ENCODE peak calls at places on chromosomes 2 and 18, in six cellular contexts. F is skeletal muscle cell; T is keratinocyte; I is CD4-positive, CD25-positive, alpha-beta regulatory T cell; Q is lower leg skin; U is aorta. G is an unnamed sample.

GRCh38 chr2:25453199-25453903 is 111.6 kb upstream of the DNMT3A start:
- DNase-seq in F (no peak), T (no peak), I (peak), Q (no peak), U (no peak), G (no peak)

GRCh38 chr2:70715161-70715985 is 52.6 kb downstream of the ADD2 start:
- DNase-seq in F (no peak), T (no peak), I (no peak), Q (no peak), U (no peak), G (no peak)

GRCh38 chr18:10025756-10026290 is 112.0 kb downstream of the VAPA start:
- DNase-seq in F (no peak), T (no peak), I (no peak), Q (no peak), U (peak), G (no peak)

GRCh38 chr18:2881490-2882195 is 34.8 kb downstream of the EMILIN2 start:
- DNase-seq in F (peak), T (no peak), I (peak), Q (peak), U (peak), G (no peak)

GRCh38 chr18:62655520-62656219 is 59.7 kb upstream of the PHLPP1 start:
- DNase-seq in F (no peak), T (no peak), I (no peak), Q (no peak), U (no peak), G (no peak)

GRCh38 chr2:19580830-19581229 is 222.4 kb upstream of the OSR1 start:
- DNase-seq in F (peak), T (no peak), I (no peak), Q (no peak), U (no peak), G (no peak)

GRCh38 chr2:56285224-56285623 is 101.4 kb downstream of the CCDC85A start:
- DNase-seq in F (no peak), T (no peak), I (no peak), Q (no peak), U (no peak), G (no peak)

GRCh38 chr2:42216712-42217111 is 47.6 kb downstream of the EML4 start:
- DNase-seq in F (peak), T (no peak), I (no peak), Q (no peak), U (no peak), G (no peak)

GRCh38 chr2:166128156-166128505 is 311 bp upstream of the SCN1A start:
- DNase-seq in F (no peak), T (no peak), I (no peak), Q (no peak), U (no peak), G (no peak)

GRCh38 chr2:200454839-200455801 is 54.7 kb downstream of the KCTD18 start:
- DNase-seq in F (no peak), T (no peak), I (peak), Q (no peak), U (no peak), G (no peak)

GRCh38 chr2:12151716-12152115 is 405.3 kb downstream of the LPIN1 start:
- DNase-seq in F (no peak), T (no peak), I (no peak), Q (no peak), U (no peak), G (no peak)

GRCh38 chr2:85243101-85244072 is 84.4 kb downstream of the TGOLN2 start:
- DNase-seq in F (no peak), T (no peak), I (peak), Q (no peak), U (peak), G (peak)

GRCh38 chr18:42574871-42575270 is 540.6 kb downstream of the RIT2 start:
- DNase-seq in F (no peak), T (no peak), I (no peak), Q (no peak), U (no peak), G (no peak)

GRCh38 chr2:113754989-113755689 is 1.3 kb downstream of the SLC35F5 start:
- DNase-seq in F (no peak), T (no peak), I (no peak), Q (no peak), U (no peak), G (no peak)

GRCh38 chr2:7377861-7378569 is 460.8 kb downstream of the RNF144A start:
- DNase-seq in F (no peak), T (no peak), I (no peak), Q (no peak), U (no peak), G (no peak)

GRCh38 chr2:96694279-96694678 is 45.6 kb downstream of the LMAN2L start:
- DNase-seq in F (no peak), T (no peak), I (no peak), Q (no peak), U (no peak), G (no peak)

GRCh38 chr18:11005528-11005927 is 143.8 kb downstream of the PIEZO2 start:
- DNase-seq in F (peak), T (no peak), I (no peak), Q (peak), U (no peak), G (no peak)

GRCh38 chr18:1133541-1133940 is 228.9 kb downstream of the ADCYAP1 start:
- DNase-seq in F (no peak), T (no peak), I (no peak), Q (no peak), U (no peak), G (no peak)

GRCh38 chr2:28395334-28396061 is 2.8 kb downstream of the FOSL2 start:
- DNase-seq in F (no peak), T (no peak), I (no peak), Q (peak), U (peak), G (no peak)

GRCh38 chr2:28956415-28956826 is 24.7 kb upstream of the TOGARAM2 start:
- DNase-seq in F (no peak), T (no peak), I (peak), Q (no peak), U (no peak), G (peak)

GRCh38 chr2:207770602-207771404 is 1.1 kb upstream of the FZD5 start:
- DNase-seq in F (no peak), T (no peak), I (peak), Q (no peak), U (peak), G (no peak)

GRCh38 chr2:47189635-47190034 is 34.5 kb upstream of the STPG4 start:
- DNase-seq in F (no peak), T (no peak), I (no peak), Q (no peak), U (no peak), G (no peak)

GRCh38 chr18:68847219-68847860 is 49.5 kb downstream of the CCDC102B start:
- DNase-seq in F (no peak), T (no peak), I (peak), Q (no peak), U (no peak), G (peak)

GRCh38 chr2:106638043-106638442 is 150.9 kb downstream of the CD8B2 start:
- DNase-seq in F (no peak), T (no peak), I (peak), Q (no peak), U (no peak), G (peak)

GRCh38 chr18:55322176-55322735 is 265.7 kb downstream of the TCF4 start:
- DNase-seq in F (peak), T (no peak), I (no peak), Q (peak), U (peak), G (no peak)

GRCh38 chr2:229611360-229611759 is 103.0 kb downstream of the DNER start:
- DNase-seq in F (no peak), T (no peak), I (no peak), Q (no peak), U (no peak), G (no peak)

GRCh38 chr18:36304723-36305122 is 7.2 kb downstream of the FHOD3 start:
- DNase-seq in F (no peak), T (no peak), I (no peak), Q (no peak), U (no peak), G (no peak)

GRCh38 chr2:98505311-98505808 is 60.7 kb downstream of the INPP4A start:
- DNase-seq in F (no peak), T (no peak), I (peak), Q (no peak), U (peak), G (no peak)

GRCh38 chr2:199602271-199602895 is 144.6 kb upstream of the SATB2 start:
- DNase-seq in F (no peak), T (no peak), I (no peak), Q (no peak), U (no peak), G (no peak)

GRCh38 chr2:64644240-64645013 is 9.3 kb downstream of the SERTAD2 start:
- DNase-seq in F (peak), T (no peak), I (peak), Q (peak), U (peak), G (peak)

GRCh38 chr18:70245941-70246537 is 40.6 kb upstream of the RTTN start:
- DNase-seq in F (no peak), T (no peak), I (no peak), Q (no peak), U (no peak), G (no peak)

GRCh38 chr18:70243131-70243530 is 37.6 kb upstream of the RTTN start:
- DNase-seq in F (no peak), T (no peak), I (no peak), Q (no peak), U (no peak), G (no peak)

GRCh38 chr18:70249118-70249517 is 39.7 kb upstream of the SOCS6 start:
- DNase-seq in F (no peak), T (no peak), I (no peak), Q (no peak), U (no peak), G (no peak)

DNA sequence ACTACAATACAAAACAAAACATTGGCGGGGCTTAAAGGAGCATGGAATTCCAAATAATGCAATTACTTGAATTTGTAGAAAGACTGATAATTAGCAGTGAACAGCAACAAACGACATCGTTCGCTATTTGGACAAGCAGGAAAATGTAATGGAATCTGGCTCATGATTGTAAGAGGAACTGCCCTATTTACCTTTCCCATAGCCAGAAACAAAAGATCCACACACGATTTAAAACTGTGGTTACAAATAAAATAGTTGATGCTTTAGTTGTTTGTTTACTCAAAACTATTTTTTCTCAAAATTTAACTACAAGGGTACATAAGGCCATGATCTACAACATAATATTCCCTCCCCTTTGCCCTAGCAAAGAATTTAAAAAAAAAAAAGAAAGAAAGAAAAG is 38.1 kb upstream of the RTTN start:
- DNase-seq in F (no peak), T (no peak), I (no peak), Q (no peak), U (no peak), G (no peak)
- H3K4me3 ChIP-seq in F (no peak), T (no peak), I (no peak), Q (no peak), U (no peak), G (no peak)

DNA sequence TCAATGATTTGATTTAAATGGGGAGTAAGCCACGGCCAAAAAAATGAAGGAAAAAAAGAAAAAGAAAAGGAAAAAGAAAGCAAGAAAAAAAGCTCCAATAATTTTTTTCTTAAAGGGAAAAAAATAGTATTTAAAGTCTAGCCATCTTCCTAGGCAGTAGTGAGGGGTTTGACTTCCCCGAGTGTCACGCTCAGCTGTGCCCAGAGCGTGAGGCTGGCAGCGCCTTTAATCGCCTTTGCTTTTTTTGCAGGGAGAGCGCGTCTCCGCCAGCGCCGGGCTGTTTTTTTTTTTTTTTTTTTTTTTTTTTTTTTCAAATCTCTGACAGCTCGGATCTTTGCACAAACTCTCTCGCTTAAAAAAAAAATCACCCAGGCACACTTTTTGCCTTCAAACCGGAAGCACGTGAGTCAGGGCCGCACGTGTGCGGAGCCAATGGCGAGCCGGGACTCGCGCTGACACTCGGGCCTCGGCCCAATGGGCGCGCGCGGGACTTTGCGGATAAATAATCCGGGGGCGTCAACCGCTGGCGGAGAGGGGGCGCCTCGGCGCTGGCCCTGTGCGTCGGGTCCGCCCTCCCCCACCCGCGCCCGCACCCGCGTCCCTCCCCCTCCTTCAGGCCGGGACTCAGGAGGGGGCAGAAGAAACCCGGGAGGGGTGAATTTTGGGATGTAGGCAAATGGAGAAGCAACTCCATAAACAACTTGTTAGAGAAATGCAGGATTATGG is at the start of gene EN1:
- DNase-seq in F (peak), T (peak), I (peak), Q (peak), U (no peak), G (no peak)
- H3K4me3 ChIP-seq in F (peak), T (peak), I (no peak), Q (peak), U (peak), G (no peak)

GRCh38 chr2:186757009-186757408 is 63.1 kb downstream of the FAM171B start:
- DNase-seq in F (no peak), T (no peak), I (no peak), Q (no peak), U (no peak), G (no peak)
- H3K4me3 ChIP-seq in F (no peak), T (no peak), I (no peak), Q (no peak), U (no peak), G (no peak)

GRCh38 chr2:241842620-241843211 is 16.0 kb downstream of the PDCD1 start:
- DNase-seq in F (no peak), T (no peak), I (peak), Q (peak), U (peak), G (no peak)

GRCh38 chr2:241843321-241844065 is 15.2 kb downstream of the PDCD1 start:
- DNase-seq in F (no peak), T (no peak), I (no peak), Q (no peak), U (no peak), G (no peak)

GRCh38 chr2:241842067-241842415 is 16.7 kb downstream of the PDCD1 start:
- DNase-seq in F (no peak), T (no peak), I (no peak), Q (no peak), U (no peak), G (no peak)

GRCh38 chr2:241844831-241845578 is 13.7 kb downstream of the PDCD1 start:
- DNase-seq in F (no peak), T (no peak), I (no peak), Q (no peak), U (peak), G (no peak)

GRCh38 chr2:241844066-241844728 is 14.5 kb downstream of the PDCD1 start:
- DNase-seq in F (no peak), T (no peak), I (peak), Q (peak), U (peak), G (no peak)
- H3K4me3 ChIP-seq in F (peak), T (peak), I (no peak), Q (no peak), U (peak), G (peak)

GRCh38 chr2:112259509-112260294 is 4.9 kb upstream of the ZC3H8 start:
- DNase-seq in F (no peak), T (peak), I (peak), Q (peak), U (peak), G (peak)
- H3K4me3 ChIP-seq in F (no peak), T (peak), I (peak), Q (no peak), U (no peak), G (peak)

GRCh38 chr2:239285932-239286230 is 114.9 kb downstream of the HDAC4 start:
- DNase-seq in F (no peak), T (no peak), I (peak), Q (no peak), U (no peak), G (no peak)

GRCh38 chr2:239283288-239283945 is 117.4 kb downstream of the HDAC4 start:
- DNase-seq in F (no peak), T (no peak), I (no peak), Q (no peak), U (no peak), G (no peak)

GRCh38 chr2:239286901-239287300 is 113.9 kb downstream of the HDAC4 start:
- DNase-seq in F (no peak), T (no peak), I (no peak), Q (no peak), U (no peak), G (no peak)

GRCh38 chr2:239283961-239284801 is 116.6 kb downstream of the HDAC4 start:
- DNase-seq in F (no peak), T (no peak), I (no peak), Q (no peak), U (no peak), G (no peak)

GRCh38 chr2:239285071-239285931 is 115.5 kb downstream of the HDAC4 start:
- DNase-seq in F (no peak), T (no peak), I (peak), Q (no peak), U (peak), G (no peak)
- H3K4me3 ChIP-seq in F (no peak), T (no peak), I (peak), Q (no peak), U (no peak), G (no peak)

DNA sequence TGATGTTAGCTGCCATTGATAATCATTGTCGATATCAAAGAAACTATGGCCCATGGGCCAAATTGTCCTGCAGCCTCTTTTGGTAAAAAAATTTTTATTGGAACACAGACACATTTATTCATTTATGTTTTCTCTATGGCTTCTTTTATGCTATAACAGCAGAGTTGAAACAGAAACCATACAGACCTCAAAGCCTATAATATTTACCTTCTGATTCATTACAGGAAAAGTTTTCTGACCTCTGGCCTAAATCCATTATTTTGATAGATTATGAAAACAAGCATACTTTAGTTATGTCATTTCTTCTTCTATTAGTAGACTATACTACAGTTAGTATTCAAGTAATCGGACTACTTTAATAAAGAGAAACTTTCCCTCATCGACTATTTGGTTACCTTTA is 349.7 kb upstream of the GALNT5 start:
- DNase-seq in F (no peak), T (no peak), I (no peak), Q (no peak), U (no peak), G (no peak)
- H3K4me3 ChIP-seq in F (no peak), T (no peak), I (no peak), Q (no peak), U (no peak), G (no peak)

G was measured in Jurkat, Clone E6-1.